ENCODE peak calls at places on chromosomes 4 and X, in five cellular contexts. E is IMR-90, I is dorsolateral prefrontal cortex, R is heart left ventricle, M is AG09309. Z is an unnamed sample.

GRCh38 chr4:100555791-100556190 is 38.0 kb upstream of the EMCN start:
- DNase-seq in E (no peak), M (no peak), I (no peak), R (no peak), Z (peak)

GRCh38 chrX:66022742-66023725 is 16.8 kb downstream of the VSIG4 start:
- DNase-seq in E (no peak), I (no peak), M (no peak), R (no peak), Z (no peak)

GRCh38 chrX:10048076-10048475 is 80.9 kb downstream of the CLDN34 start:
- DNase-seq in E (no peak), R (no peak), I (no peak), M (no peak), Z (peak)

GRCh38 chr4:10461091-10461849 is 4.0 kb upstream of the ZNF518B start:
- DNase-seq in I (no peak), R (peak), M (no peak), E (peak), Z (peak)

GRCh38 chrX:110172215-110172614 is 145.7 kb downstream of the AMMECR1 start:
- DNase-seq in E (no peak), I (no peak), R (no peak), M (no peak), Z (no peak)

GRCh38 chr4:168647976-168648375 is 151.1 kb downstream of the PALLD start:
- DNase-seq in E (no peak), M (no peak), R (no peak), I (no peak), Z (no peak)

GRCh38 chr4:1199556-1200331 is 27.4 kb upstream of the SPON2 start:
- DNase-seq in M (no peak), R (no peak), E (no peak), I (peak), Z (no peak)

GRCh38 chrX:104330966-104331365 is 76.2 kb upstream of the ESX1 start:
- DNase-seq in E (peak), R (no peak), I (no peak), M (no peak), Z (peak)

GRCh38 chrX:47366051-47366722 is 4.2 kb upstream of the ZNF157 start:
- DNase-seq in I (peak), R (peak), E (peak), M (no peak), Z (peak)

GRCh38 chr4:31692407-31692940 is 972.3 kb downstream of the PCDH7 start:
- DNase-seq in M (no peak), E (no peak), R (no peak), I (no peak), Z (peak)
- TF ChIP-seq CTCF in M (peak), E (peak), R (peak), I (no peak), Z (peak)

DNA sequence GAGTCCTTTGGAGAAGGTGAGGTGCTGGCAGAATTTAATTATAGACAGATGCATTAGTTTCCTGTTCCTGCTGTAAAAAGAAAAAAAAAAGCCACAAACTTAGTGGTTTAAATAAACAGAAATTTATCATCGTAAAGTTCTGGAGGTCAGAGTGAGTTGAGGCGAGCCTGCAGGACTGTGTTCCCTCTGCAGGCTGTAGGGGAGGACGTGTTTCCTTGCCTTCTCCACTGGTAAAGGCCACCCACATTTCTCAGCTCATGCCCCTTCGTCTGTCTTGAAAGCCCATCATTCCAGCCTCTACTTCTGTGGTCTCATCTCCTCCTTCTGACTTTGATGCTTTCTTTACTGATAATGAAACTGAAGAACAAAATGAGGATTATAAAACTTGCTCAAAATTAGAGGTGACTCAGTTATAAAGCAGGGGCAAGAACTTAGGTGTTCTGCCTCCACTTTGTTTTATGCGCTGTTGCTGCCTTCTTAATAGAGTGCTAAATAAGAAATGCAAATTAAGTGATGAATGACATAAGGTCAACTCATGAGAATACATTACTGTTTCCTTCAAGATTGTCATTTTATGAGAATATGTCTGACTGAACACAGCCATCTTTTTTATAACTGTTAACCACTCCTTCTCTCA is 143.1 kb downstream of the STIM2 start:
- DNase-seq in M (peak), I (no peak), R (no peak), E (peak), Z (peak)
- H3K4me3 ChIP-seq in M (no peak), I (no peak), R (no peak), E (no peak), Z (no peak)

GRCh38 chr4:158042591-158043030 is 130.2 kb downstream of the GASK1B start:
- DNase-seq in I (no peak), E (peak), M (peak), R (no peak), Z (peak)

GRCh38 chr4:158038718-158039117 is 134.1 kb downstream of the GASK1B start:
- DNase-seq in M (no peak), I (no peak), R (no peak), E (no peak), Z (no peak)

GRCh38 chr4:158046345-158046744 is 126.5 kb downstream of the GASK1B start:
- DNase-seq in I (no peak), M (no peak), R (no peak), E (no peak), Z (no peak)

DNA sequence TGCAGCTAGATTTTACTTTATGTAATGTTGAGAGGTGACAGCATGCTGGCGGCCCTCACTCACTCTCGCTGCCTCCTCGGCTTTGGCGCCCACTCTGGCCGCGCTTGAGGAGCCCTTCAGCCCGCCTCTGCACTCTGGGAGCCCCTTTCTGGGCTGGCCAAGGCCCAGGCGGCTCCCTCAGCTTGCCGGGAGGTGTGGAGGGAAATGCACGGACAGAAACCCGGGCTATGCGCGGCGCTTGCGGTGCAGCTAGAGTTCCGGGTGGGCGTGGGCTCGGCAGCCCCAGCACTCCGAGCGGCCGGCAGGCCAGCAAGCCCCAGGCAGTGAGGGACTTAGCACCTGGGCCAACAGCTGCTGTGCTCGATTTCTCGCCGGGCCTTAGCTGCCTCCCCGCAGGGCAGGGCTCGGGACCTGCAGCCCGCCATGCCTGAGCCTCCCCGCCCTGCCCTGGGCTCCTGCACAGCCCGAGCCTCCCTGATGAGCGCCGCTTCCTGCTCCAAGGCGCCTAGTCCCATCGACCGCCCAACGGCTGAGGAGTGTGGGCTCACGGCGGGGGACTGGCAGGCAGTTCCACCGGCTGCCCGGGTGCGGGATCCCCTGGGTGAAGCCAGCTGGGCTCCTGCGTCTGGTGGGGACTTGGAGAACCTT is 128.7 kb downstream of the GASK1B start:
- DNase-seq in M (no peak), R (no peak), I (no peak), E (no peak), Z (no peak)
- TF ChIP-seq CTCF in M (no peak), R (no peak), I (no peak), E (no peak), Z (no peak)

GRCh38 chr4:164977243-164978164 is at the start of gene TRIM61:
- DNase-seq in I (no peak), E (peak), M (no peak), R (peak), Z (peak)
- H3K4me3 ChIP-seq in I (peak), E (peak), M (peak), R (peak), Z (peak)

GRCh38 chrX:93649381-93649780 is 24.0 kb downstream of the NAP1L3 start:
- DNase-seq in E (no peak), R (no peak), M (no peak), I (no peak), Z (no peak)
- TF ChIP-seq CTCF in E (no peak), R (no peak), M (no peak), I (no peak), Z (no peak)

GRCh38 chr4:77155631-77156345 is 1.2 kb upstream of the CCNG2 start:
- DNase-seq in I (no peak), E (no peak), M (no peak), R (no peak), Z (no peak)

GRCh38 chr4:77153016-77153415 is 4.0 kb upstream of the CCNG2 start:
- DNase-seq in R (no peak), E (no peak), M (no peak), I (no peak), Z (no peak)

GRCh38 chr4:77154074-77154473 is 2.9 kb upstream of the CCNG2 start:
- DNase-seq in R (no peak), I (no peak), M (no peak), E (no peak), Z (no peak)

GRCh38 chr4:77156533-77156911 is 485 bp upstream of the CCNG2 start:
- DNase-seq in I (peak), M (peak), R (peak), E (peak), Z (peak)

DNA sequence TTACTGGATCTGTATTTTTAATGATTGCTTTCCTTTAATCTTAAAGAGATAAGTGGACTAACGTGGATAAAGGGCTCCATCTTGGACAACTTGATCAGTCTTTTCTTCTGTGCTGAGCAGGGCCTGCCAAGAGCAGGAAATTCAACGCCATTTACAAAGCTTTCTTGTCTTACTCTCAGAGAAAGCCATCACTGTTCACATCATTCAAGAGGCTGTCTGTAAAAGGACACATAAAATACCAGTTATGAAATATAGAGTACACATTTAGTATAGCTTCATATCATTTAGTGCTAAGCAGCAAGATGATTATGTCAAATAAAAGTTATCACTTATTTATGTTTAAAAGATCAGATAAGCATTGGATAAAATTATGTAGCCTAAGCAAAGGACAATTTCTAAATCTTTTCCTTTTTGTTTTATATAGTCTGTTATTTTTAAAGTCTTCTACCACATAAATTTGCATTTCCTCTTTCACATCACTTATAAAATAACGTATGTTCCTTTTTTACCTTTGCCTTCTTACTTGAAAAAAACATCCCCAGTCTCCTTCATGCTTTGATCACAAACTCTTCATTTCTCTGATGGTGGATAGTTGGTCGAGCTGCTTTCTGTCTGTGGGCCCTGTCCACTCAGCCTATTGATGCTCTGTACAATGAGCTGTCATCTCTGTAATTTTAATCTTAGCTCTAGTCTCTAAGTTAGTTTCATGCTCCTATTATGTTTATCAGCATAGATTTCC is 2.1 kb upstream of the CCNG2 start:
- DNase-seq in E (no peak), R (no peak), M (no peak), I (no peak), Z (no peak)
- H3K4me3 ChIP-seq in E (no peak), R (no peak), M (no peak), I (peak), Z (no peak)

Z was measured in fibroblast of pulmonary artery.